ENCODE peak calls at places on chromosome 2, in five cellular contexts. S is left ventricle myocardium inferior, Q is Daoy, I is NCI-H510A, L is T follicular helper cell. D is an unnamed sample.

GRCh38 chr2:158686166-158686792 is 108.8 kb upstream of the DAPL1 start:
- DNase-seq in S (peak), Q (no peak), I (no peak), L (no peak), D (no peak)

GRCh38 chr2:34419856-34420255 is 820.8 kb upstream of the FAM98A start:
- DNase-seq in S (no peak), Q (no peak), I (no peak), L (no peak), D (no peak)

GRCh38 chr2:230347659-230348305 is 20.8 kb downstream of the SP140L start:
- DNase-seq in S (no peak), Q (peak), I (no peak), L (no peak), D (no peak)

GRCh38 chr2:223563462-223563861 is 38.7 kb downstream of the SCG2 start:
- DNase-seq in S (no peak), Q (peak), I (peak), L (no peak), D (no peak)

GRCh38 chr2:25618676-25619075 is 54.7 kb downstream of the DTNB start:
- DNase-seq in S (no peak), Q (peak), I (peak), L (no peak), D (no peak)

GRCh38 chr2:70084973-70085710 is 2.1 kb upstream of the PCBP1 start:
- DNase-seq in S (no peak), Q (no peak), I (peak), L (peak), D (no peak)

GRCh38 chr2:232236200-232236599 is 142.4 kb upstream of the ALPP start:
- DNase-seq in S (no peak), Q (no peak), I (no peak), L (no peak), D (no peak)

GRCh38 chr2:69667805-69668382 is 24.4 kb upstream of the AAK1 start:
- DNase-seq in S (no peak), Q (peak), I (no peak), L (no peak), D (no peak)

GRCh38 chr2:226813148-226813701 is 13.6 kb upstream of the IRS1 start:
- DNase-seq in S (no peak), Q (no peak), I (no peak), L (no peak), D (no peak)

GRCh38 chr2:85237849-85238570 is 89.8 kb downstream of the TGOLN2 start:
- DNase-seq in S (no peak), Q (no peak), I (peak), L (no peak), D (no peak)

GRCh38 chr2:20254731-20255130 is 29.8 kb upstream of the SDC1 start:
- DNase-seq in S (no peak), Q (no peak), I (no peak), L (no peak), D (no peak)

GRCh38 chr2:236633219-236633570 is 63.6 kb downstream of the ACKR3 start:
- DNase-seq in S (no peak), Q (no peak), I (no peak), L (no peak), D (no peak)

GRCh38 chr2:20593072-20594034 is 57.5 kb downstream of the HS1BP3 start:
- DNase-seq in S (no peak), Q (peak), I (no peak), L (no peak), D (no peak)

GRCh38 chr2:55357907-55358306 is 61.7 kb downstream of the CCDC88A start:
- DNase-seq in S (no peak), Q (peak), I (no peak), L (no peak), D (no peak)

GRCh38 chr2:101474752-101475384 is at the start of gene RFX8:
- DNase-seq in S (no peak), Q (peak), I (no peak), L (no peak), D (no peak)

GRCh38 chr2:238570391-238570790 is 143.7 kb downstream of the ASB1 start:
- DNase-seq in S (no peak), Q (no peak), I (no peak), L (no peak), D (no peak)

GRCh38 chr2:69893684-69894481 is at the start of gene SNRNP27:
- DNase-seq in S (peak), Q (peak), I (peak), L (peak), D (peak)

GRCh38 chr2:42025151-42025582 is 22.7 kb upstream of the PKDCC start:
- DNase-seq in S (peak), Q (peak), I (peak), L (no peak), D (no peak)

GRCh38 chr2:198203306-198203705 is 398.9 kb downstream of the PLCL1 start:
- DNase-seq in S (no peak), Q (no peak), I (no peak), L (no peak), D (no peak)

GRCh38 chr2:120914839-120915521 is 179.3 kb downstream of the GLI2 start:
- DNase-seq in S (peak), Q (peak), I (no peak), L (no peak), D (peak)

GRCh38 chr2:234751275-234751938 is 200.4 kb upstream of the SH3BP4 start:
- DNase-seq in S (no peak), Q (no peak), I (no peak), L (no peak), D (no peak)

GRCh38 chr2:48531141-48531648 is 1.2 kb downstream of the STON1 start:
- DNase-seq in S (no peak), Q (peak), I (no peak), L (no peak), D (no peak)

GRCh38 chr2:219441451-219442205 is 7.0 kb downstream of the SPEG start:
- DNase-seq in S (no peak), Q (peak), I (peak), L (peak), D (no peak)

GRCh38 chr2:83282067-83282795 is 1176.8 kb downstream of the SUCLG1 start:
- DNase-seq in S (no peak), Q (no peak), I (no peak), L (no peak), D (no peak)

GRCh38 chr2:26722911-26723310 is 30.4 kb downstream of the KCNK3 start:
- DNase-seq in S (no peak), Q (no peak), I (no peak), L (no peak), D (no peak)

GRCh38 chr2:231388725-231389346 is 6.7 kb upstream of the B3GNT7 start:
- DNase-seq in S (no peak), Q (no peak), I (no peak), L (no peak), D (no peak)

GRCh38 chr2:240816584-240817495 is 3.2 kb downstream of the KIF1A start:
- DNase-seq in S (peak), Q (no peak), I (no peak), L (no peak), D (no peak)

GRCh38 chr2:84970266-84970955 is 550 bp upstream of the KCMF1 start:
- DNase-seq in S (peak), Q (no peak), I (peak), L (peak), D (no peak)

GRCh38 chr2:63012541-63012940 is 38.1 kb upstream of the OTX1 start:
- DNase-seq in S (no peak), Q (no peak), I (no peak), L (no peak), D (no peak)

GRCh38 chr2:2840681-2841300 is 509.7 kb upstream of the MYT1L start:
- DNase-seq in S (no peak), Q (no peak), I (no peak), L (no peak), D (no peak)

GRCh38 chr2:96887419-96888081 is 17.7 kb upstream of the SEMA4C start:
- DNase-seq in S (peak), Q (no peak), I (no peak), L (no peak), D (no peak)

GRCh38 chr2:177187631-177188312 is 24.8 kb upstream of the HNRNPA3 start:
- DNase-seq in S (no peak), Q (peak), I (no peak), L (no peak), D (no peak)

GRCh38 chr2:46655551-46656436 is 176.4 kb downstream of the TMEM247 start:
- DNase-seq in S (no peak), Q (peak), I (no peak), L (no peak), D (no peak)

GRCh38 chr2:17301437-17301836 is 216.8 kb downstream of the RAD51AP2 start:
- DNase-seq in S (no peak), Q (no peak), I (no peak), L (no peak), D (peak)

GRCh38 chr2:11079131-11079824 is 76.0 kb upstream of the SLC66A3 start:
- DNase-seq in S (no peak), Q (no peak), I (no peak), L (no peak), D (peak)

GRCh38 chr2:189982777-189983394 is 79.6 kb downstream of the MSTN start:
- DNase-seq in S (no peak), Q (peak), I (no peak), L (no peak), D (no peak)

GRCh38 chr2:106956879-106957278 is 70.9 kb upstream of the ST6GAL2 start:
- DNase-seq in S (no peak), Q (peak), I (no peak), L (no peak), D (no peak)

GRCh38 chr2:182650704-182651103 is 65.4 kb upstream of the DNAJC10 start:
- DNase-seq in S (no peak), Q (no peak), I (peak), L (no peak), D (no peak)

GRCh38 chr2:106126705-106127281 is 67.3 kb downstream of the UXS1 start:
- DNase-seq in S (no peak), Q (no peak), I (no peak), L (no peak), D (no peak)

D was measured in esophagus muscularis mucosa.